ENCODE peak calls at places on chromosomes 13 and 19, in four cellular contexts. Q is uterus, D is cardiac muscle cell, E is nephron progenitor cell. L is an unnamed sample.

GRCh38 chr19:19613456-19613855 is 5.0 kb downstream of the PBX4 start:
- DNase-seq in Q (no peak), D (no peak), E (no peak), L (no peak)

GRCh38 chr13:77909827-77910226 is 8.8 kb downstream of the EDNRB start:
- DNase-seq in Q (no peak), D (no peak), E (no peak), L (no peak)

GRCh38 chr13:60591348-60591747 is 194.3 kb downstream of the TDRD3 start:
- DNase-seq in Q (no peak), D (peak), E (no peak), L (no peak)

GRCh38 chr13:93227280-93227905 is 786 bp downstream of the GPC6 start:
- DNase-seq in Q (no peak), D (peak), E (peak), L (peak)

GRCh38 chr19:5360003-5360820 is 19.6 kb upstream of the PTPRS start:
- DNase-seq in Q (no peak), D (peak), E (no peak), L (no peak)

GRCh38 chr19:29478578-29479565 is 46.9 kb upstream of the VSTM2B start:
- DNase-seq in Q (no peak), D (no peak), E (peak), L (peak)

GRCh38 chr13:23643828-23644419 is 73.7 kb downstream of the TNFRSF19 start:
- DNase-seq in Q (no peak), D (peak), E (no peak), L (no peak)

GRCh38 chr13:71864981-71865857 is 1.8 kb downstream of the DACH1 start:
- DNase-seq in Q (peak), D (peak), E (peak), L (peak)

GRCh38 chr19:44765949-44766335 is 11.7 kb upstream of the CBLC start:
- DNase-seq in Q (no peak), D (no peak), E (no peak), L (no peak)

GRCh38 chr19:40610396-40611064 is 9.4 kb downstream of the LTBP4 start:
- DNase-seq in Q (no peak), D (no peak), E (no peak), L (no peak)

GRCh38 chr13:36430247-36431203 is 1.8 kb upstream of the CCNA1 start:
- DNase-seq in Q (peak), D (peak), E (peak), L (peak)

GRCh38 chr13:94415484-94415883 is 64.0 kb downstream of the DCT start:
- DNase-seq in Q (no peak), D (no peak), E (no peak), L (no peak)

GRCh38 chr19:34173145-34173956 is 1.0 kb downstream of the LSM14A start:
- DNase-seq in Q (peak), D (peak), E (peak), L (peak)

GRCh38 chr19:51186323-51186722 is 38.6 kb upstream of the CD33 start:
- DNase-seq in Q (no peak), D (no peak), E (no peak), L (no peak)

GRCh38 chr19:11064831-11065303 is 24.4 kb upstream of the LDLR start:
- DNase-seq in Q (no peak), D (peak), E (no peak), L (no peak)

GRCh38 chr19:30036154-30037129 is 94.4 kb downstream of the URI1 start:
- DNase-seq in Q (no peak), D (no peak), E (peak), L (no peak)

GRCh38 chr13:26967119-26968038 is 204.2 kb downstream of the USP12 start:
- DNase-seq in Q (peak), D (peak), E (no peak), L (no peak)

GRCh38 chr19:13100031-13100588 is 2.5 kb downstream of the LYL1 start:
- DNase-seq in Q (no peak), D (no peak), E (no peak), L (no peak)

GRCh38 chr19:46232029-46232428 is 2.5 kb downstream of the IGFL1 start:
- DNase-seq in Q (no peak), D (no peak), E (no peak), L (no peak)

GRCh38 chr19:30562981-30563380 is 190.8 kb downstream of the ZNF536 start:
- DNase-seq in Q (no peak), D (no peak), E (no peak), L (no peak)

GRCh38 chr19:13840751-13841338 is 36.1 kb upstream of the NANOS3 start:
- DNase-seq in Q (no peak), D (no peak), E (no peak), L (no peak)

GRCh38 chr19:8332976-8333770 is 9.9 kb downstream of the KANK3 start:
- DNase-seq in Q (no peak), D (no peak), E (peak), L (no peak)

GRCh38 chr19:40174087-40174486 is 17.1 kb upstream of the MAP3K10 start:
- DNase-seq in Q (no peak), D (no peak), E (no peak), L (no peak)

GRCh38 chr13:76764916-76765315 is 121.3 kb downstream of the KCTD12 start:
- DNase-seq in Q (no peak), D (no peak), E (no peak), L (no peak)

GRCh38 chr19:50324331-50324730 is 4.8 kb downstream of the KCNC3 start:
- DNase-seq in Q (no peak), D (no peak), E (no peak), L (no peak)

GRCh38 chr19:35126624-35126959 is 8.3 kb downstream of the LGI4 start:
- DNase-seq in Q (no peak), D (peak), E (peak), L (no peak)

GRCh38 chr19:50568321-50569022 is at the start of gene LRRC4B:
- DNase-seq in Q (no peak), D (peak), E (peak), L (no peak)

GRCh38 chr19:33434886-33435705 is 61.6 kb downstream of the CEBPG start:
- DNase-seq in Q (no peak), D (peak), E (no peak), L (no peak)

GRCh38 chr13:98441056-98441676 is 135.7 kb downstream of the STK24 start:
- DNase-seq in Q (no peak), D (no peak), E (no peak), L (no peak)

GRCh38 chr13:98300956-98301641 is 124.0 kb upstream of the RNF113B start:
- DNase-seq in Q (no peak), D (peak), E (no peak), L (no peak)

GRCh38 chr19:18311495-18311894 is 11.4 kb downstream of the LSM4 start:
- DNase-seq in Q (no peak), D (no peak), E (no peak), L (no peak)

GRCh38 chr13:40519637-40520036 is 146.8 kb downstream of the FOXO1 start:
- DNase-seq in Q (no peak), D (no peak), E (no peak), L (no peak)

GRCh38 chr19:13155472-13156284 is 5.5 kb downstream of the IER2 start:
- DNase-seq in Q (peak), D (peak), E (peak), L (peak)

GRCh38 chr19:45468159-45468651 is 409 bp downstream of the FOSB start:
- DNase-seq in Q (peak), D (peak), E (peak), L (no peak)

GRCh38 chr19:49129238-49129583 is 9.9 kb downstream of the PPFIA3 start:
- DNase-seq in Q (no peak), D (no peak), E (peak), L (no peak)

GRCh38 chr13:26508885-26509284 is 48.6 kb upstream of the WASF3 start:
- DNase-seq in Q (peak), D (peak), E (no peak), L (no peak)

GRCh38 chr13:29428310-29428991 is 167.0 kb downstream of the SLC7A1 start:
- DNase-seq in Q (peak), D (peak), E (peak), L (peak)

GRCh38 chr19:10979950-10980349 is 19.1 kb downstream of the SMARCA4 start:
- DNase-seq in Q (no peak), D (no peak), E (no peak), L (no peak)

GRCh38 chr19:48627211-48627864 is 8.0 kb downstream of the SPHK2 start:
- DNase-seq in Q (no peak), D (no peak), E (no peak), L (no peak)

GRCh38 chr13:38970380-38971051 is 20.1 kb downstream of the STOML3 start:
- DNase-seq in Q (no peak), D (no peak), E (no peak), L (no peak)
- TF ChIP-seq CTCF in Q (no peak), D (no peak), E (no peak), L (no peak)

GRCh38 chr13:30572859-30573275 is 44.9 kb upstream of the USPL1 start:
- DNase-seq in Q (no peak), D (peak), E (no peak), L (no peak)
- TF ChIP-seq CTCF in Q (peak), D (peak), E (no peak), L (no peak)

GRCh38 chr19:1874554-1875185 is 10.6 kb downstream of the ABHD17A start:
- DNase-seq in Q (no peak), D (no peak), E (no peak), L (no peak)

GRCh38 chr19:1871630-1872029 is 8.3 kb upstream of the KLF16 start:
- DNase-seq in Q (no peak), D (no peak), E (no peak), L (no peak)

GRCh38 chr19:1873524-1874473 is 10.4 kb upstream of the KLF16 start:
- DNase-seq in Q (peak), D (no peak), E (no peak), L (no peak)

GRCh38 chr19:1872807-1873523 is 9.6 kb upstream of the KLF16 start:
- DNase-seq in Q (peak), D (no peak), E (no peak), L (no peak)

GRCh38 chr19:1875646-1876493 is 9.4 kb downstream of the ABHD17A start:
- DNase-seq in Q (peak), D (peak), E (peak), L (peak)
- TF ChIP-seq CTCF in Q (no peak), D (no peak), E (no peak), L (no peak)

GRCh38 chr13:112895521-112896465 is 73.2 kb upstream of the MCF2L start:
- DNase-seq in Q (no peak), D (no peak), E (no peak), L (no peak)

GRCh38 chr13:112894423-112894672 is 74.7 kb upstream of the MCF2L start:
- DNase-seq in Q (no peak), D (no peak), E (no peak), L (no peak)

GRCh38 chr13:112892759-112893569 is 76.0 kb upstream of the MCF2L start:
- DNase-seq in Q (no peak), D (no peak), E (peak), L (no peak)

GRCh38 chr13:112894673-112895481 is 74.1 kb upstream of the MCF2L start:
- DNase-seq in Q (no peak), D (no peak), E (peak), L (peak)

DNA sequence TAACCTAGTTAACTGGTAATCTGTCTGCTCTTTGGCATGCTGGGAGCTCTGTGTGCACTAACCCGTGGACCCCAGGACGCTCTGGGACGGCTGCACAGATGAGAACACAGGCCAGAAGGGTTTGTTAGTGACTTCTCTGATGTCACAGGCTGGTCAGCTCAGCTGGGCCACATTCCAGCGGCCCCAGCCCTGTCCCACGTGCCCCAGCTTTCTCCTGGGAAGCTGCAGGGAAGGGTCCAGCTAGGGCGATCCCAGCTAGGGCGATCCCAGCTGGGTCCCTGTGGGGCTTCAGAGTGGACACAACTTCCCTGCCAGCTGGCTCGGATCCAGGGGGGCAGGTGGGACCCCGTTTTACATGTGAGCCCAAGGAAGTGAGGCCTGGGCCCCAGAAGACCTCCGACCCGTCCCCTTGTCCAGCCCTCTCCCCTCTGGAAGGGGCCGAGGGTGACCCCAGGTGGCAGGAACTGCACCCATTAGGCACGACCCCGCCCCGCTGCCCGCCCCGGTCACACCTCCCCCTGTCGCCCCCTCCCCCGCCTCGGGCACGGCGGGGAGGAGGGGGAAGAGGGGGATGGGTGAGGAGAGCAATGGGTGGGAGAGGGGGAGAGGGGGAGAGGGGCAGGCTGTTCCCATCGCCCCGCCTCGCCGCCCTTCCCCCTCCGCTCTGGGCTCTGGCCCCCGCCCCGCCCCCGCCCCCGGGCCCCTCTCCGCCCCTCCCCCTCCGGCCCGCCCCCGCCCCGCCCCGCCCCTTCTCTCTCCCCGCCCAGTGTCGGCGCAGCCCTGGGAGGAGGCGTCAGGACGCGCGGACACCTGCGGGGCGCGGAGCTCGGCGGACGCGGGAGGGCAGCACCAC is 75.2 kb upstream of the MCF2L start:
- DNase-seq in Q (no peak), D (peak), E (peak), L (peak)
- TF ChIP-seq CTCF in Q (no peak), D (no peak), E (no peak), L (no peak)

DNA sequence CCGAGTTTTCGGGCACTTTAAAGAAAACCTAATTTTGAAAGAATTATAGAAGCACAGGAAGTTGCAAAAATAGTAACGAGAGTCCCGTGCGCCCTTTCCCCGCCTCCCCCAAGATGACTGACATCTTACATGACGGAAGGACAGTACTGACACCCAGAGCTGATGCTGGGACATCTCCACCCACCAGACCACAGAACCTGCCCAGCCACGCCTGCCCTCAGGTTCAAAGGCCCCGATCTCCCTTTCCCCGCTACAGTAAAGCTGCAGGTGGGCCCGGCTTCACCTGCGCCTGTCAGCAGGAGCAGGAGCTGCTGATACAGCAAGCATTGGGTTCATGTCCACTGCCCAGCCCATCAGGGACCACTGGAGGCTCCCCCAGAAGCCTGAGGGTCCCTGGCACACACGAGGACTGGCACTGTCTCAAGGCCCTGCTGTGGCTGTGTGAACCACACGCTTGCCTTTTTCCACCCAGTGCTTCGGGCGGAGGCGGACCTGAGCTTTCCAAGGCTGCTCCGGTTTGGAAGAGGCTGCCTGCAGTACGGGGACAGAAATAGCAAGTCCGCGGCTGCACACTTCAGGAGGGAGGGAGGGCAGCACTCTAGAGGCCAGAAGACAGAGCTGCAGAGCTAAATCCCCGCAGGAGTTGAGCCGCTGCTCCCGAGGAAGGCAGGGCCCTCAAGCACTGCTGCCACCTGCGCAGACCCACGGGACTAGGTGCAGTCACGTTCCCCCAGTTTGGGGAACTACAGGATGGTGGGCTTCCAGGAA is 8.7 kb downstream of the MAP2K2 start:
- DNase-seq in Q (no peak), D (no peak), E (no peak), L (no peak)
- TF ChIP-seq CTCF in Q (no peak), D (no peak), E (no peak), L (no peak)